ENCODE peak calls at places on chromosomes 6 and 20, in seven cellular contexts. N is GM03348; W is fibroblast of mammary gland; A is naive thymus-derived CD4-positive, alpha-beta T cell; T is fibroblast of lung; S is RPMI7951; I is AML-193. U is an unnamed sample.

GRCh38 chr6:1792989-1793388 is 183.3 kb downstream of the FOXC1 start:
- DNase-seq in N (no peak), W (peak), A (no peak), T (no peak), S (peak), I (peak), U (no peak)

GRCh38 chr6:168147205-168147738 is 68.3 kb upstream of the FRMD1 start:
- DNase-seq in N (no peak), W (no peak), A (no peak), T (no peak), S (no peak), I (no peak), U (no peak)

GRCh38 chr6:41097467-41098090 is 24.8 kb downstream of the NFYA start:
- DNase-seq in N (no peak), W (no peak), A (no peak), T (peak), S (peak), I (no peak), U (no peak)

GRCh38 chr6:51487937-51488336 is 599.5 kb downstream of the PKHD1 start:
- DNase-seq in N (no peak), W (no peak), A (no peak), T (no peak), S (no peak), I (no peak), U (no peak)

GRCh38 chr20:10429443-10429981 is 4.5 kb downstream of the MKKS start:
- DNase-seq in N (no peak), W (no peak), A (no peak), T (no peak), S (no peak), I (no peak), U (no peak)

GRCh38 chr6:87723727-87724078 is 21.7 kb upstream of the AKIRIN2 start:
- DNase-seq in N (no peak), W (no peak), A (no peak), T (peak), S (no peak), I (no peak), U (no peak)

GRCh38 chr20:57346477-57346876 is 4.6 kb upstream of the RAE1 start:
- DNase-seq in N (peak), W (peak), A (peak), T (peak), S (peak), I (peak), U (peak)

GRCh38 chr6:40116829-40117228 is 182.6 kb upstream of the MOCS1 start:
- DNase-seq in N (no peak), W (no peak), A (no peak), T (no peak), S (no peak), I (no peak), U (no peak)

GRCh38 chr6:19979059-19979458 is 141.9 kb downstream of the ID4 start:
- DNase-seq in N (peak), W (peak), A (no peak), T (no peak), S (no peak), I (no peak), U (no peak)